ENCODE peak calls at places on chromosomes 12 and 14, in six cellular contexts. One of them, this sample, is unnamed.

GRCh38 chr14:38065101-38065762 is 142.5 kb upstream of the SSTR1 start:
- DNase-seq in GM23338: peak
- DNase-seq in transverse colon: no peak
- DNase-seq in H1: no peak
- DNase-seq in HepG2: no peak
- DNase-seq in stomach: no peak
- DNase-seq in this sample: no peak

GRCh38 chr12:93109794-93110203 is 180.7 kb upstream of the EEA1 start:
- DNase-seq in GM23338: no peak
- DNase-seq in HepG2: no peak
- DNase-seq in transverse colon: no peak
- DNase-seq in H1: no peak
- DNase-seq in stomach: no peak
- DNase-seq in this sample: no peak

GRCh38 chr12:104680506-104680905 is 223.8 kb downstream of the CHST11 start:
- DNase-seq in transverse colon: no peak
- DNase-seq in H1: no peak
- DNase-seq in HepG2: no peak
- DNase-seq in stomach: no peak
- DNase-seq in GM23338: no peak
- DNase-seq in this sample: no peak

GRCh38 chr12:19971881-19972280 is 396.5 kb upstream of the PDE3A start:
- DNase-seq in transverse colon: no peak
- DNase-seq in H1: no peak
- DNase-seq in HepG2: no peak
- DNase-seq in stomach: no peak
- DNase-seq in GM23338: no peak
- DNase-seq in this sample: no peak

GRCh38 chr14:35047961-35048513 is 2.0 kb downstream of the FAM177A1 start:
- DNase-seq in GM23338: no peak
- DNase-seq in HepG2: peak
- DNase-seq in stomach: no peak
- DNase-seq in transverse colon: no peak
- DNase-seq in H1: no peak
- DNase-seq in this sample: no peak

GRCh38 chr12:95623554-95624170 is 72.4 kb upstream of the USP44 start:
- DNase-seq in stomach: peak
- DNase-seq in transverse colon: peak
- DNase-seq in HepG2: peak
- DNase-seq in GM23338: peak
- DNase-seq in H1: peak
- DNase-seq in this sample: no peak

GRCh38 chr14:34460841-34461240 is 1.2 kb downstream of the SPTSSA start:
- DNase-seq in transverse colon: no peak
- DNase-seq in HepG2: peak
- DNase-seq in GM23338: no peak
- DNase-seq in H1: no peak
- DNase-seq in stomach: no peak
- DNase-seq in this sample: no peak

GRCh38 chr14:39368261-39368959 is 63.8 kb downstream of the FBXO33 start:
- DNase-seq in HepG2: peak
- DNase-seq in H1: peak
- DNase-seq in transverse colon: peak
- DNase-seq in stomach: peak
- DNase-seq in GM23338: peak
- DNase-seq in this sample: no peak

GRCh38 chr14:87989613-87990299 is 3.2 kb downstream of the GALC start:
- DNase-seq in GM23338: peak
- DNase-seq in transverse colon: no peak
- DNase-seq in H1: no peak
- DNase-seq in HepG2: no peak
- DNase-seq in stomach: no peak
- DNase-seq in this sample: no peak

GRCh38 chr12:82358200-82359114 is at the start of the genes CCDC59 and METTL25:
- DNase-seq in GM23338: peak
- DNase-seq in transverse colon: peak
- DNase-seq in HepG2: peak
- DNase-seq in stomach: peak
- DNase-seq in H1: peak
- DNase-seq in this sample: peak

GRCh38 chr12:82361461-82361915 is 3.2 kb downstream of the METTL25 start:
- DNase-seq in stomach: no peak
- DNase-seq in GM23338: peak
- DNase-seq in transverse colon: no peak
- DNase-seq in H1: no peak
- DNase-seq in HepG2: no peak
- DNase-seq in this sample: no peak

GRCh38 chr12:82357845-82358199 is 365 bp downstream of the CCDC59 start:
- DNase-seq in transverse colon: no peak
- DNase-seq in HepG2: peak
- DNase-seq in H1: no peak
- DNase-seq in stomach: no peak
- DNase-seq in GM23338: peak
- DNase-seq in this sample: no peak

GRCh38 chr12:82357340-82357739 is 847 bp downstream of the CCDC59 start:
- DNase-seq in stomach: no peak
- DNase-seq in HepG2: no peak
- DNase-seq in GM23338: no peak
- DNase-seq in transverse colon: no peak
- DNase-seq in H1: no peak
- DNase-seq in this sample: no peak

GRCh38 chr12:82359115-82359478 is 768 bp downstream of the METTL25 start:
- DNase-seq in stomach: no peak
- DNase-seq in transverse colon: no peak
- DNase-seq in GM23338: peak
- DNase-seq in HepG2: no peak
- DNase-seq in H1: no peak
- DNase-seq in this sample: no peak
- TF ChIP-seq CTCF in stomach: no peak
- TF ChIP-seq CTCF in transverse colon: no peak
- TF ChIP-seq CTCF in GM23338: no peak
- TF ChIP-seq CTCF in HepG2: no peak
- TF ChIP-seq CTCF in H1: no peak
- TF ChIP-seq CTCF in this sample: no peak

GRCh38 chr14:100692859-100693558 is 33.7 kb upstream of the DLK1 start:
- DNase-seq in transverse colon: no peak
- DNase-seq in stomach: no peak
- DNase-seq in HepG2: peak
- DNase-seq in GM23338: no peak
- DNase-seq in H1: no peak
- DNase-seq in this sample: no peak
- TF ChIP-seq POLR2AphosphoS5 in transverse colon: no peak
- TF ChIP-seq POLR2AphosphoS5 in stomach: no peak
- TF ChIP-seq POLR2AphosphoS5 in HepG2: no peak
- TF ChIP-seq POLR2AphosphoS5 in GM23338: no peak
- TF ChIP-seq POLR2AphosphoS5 in H1: no peak
- TF ChIP-seq POLR2AphosphoS5 in this sample: no peak

DNA sequence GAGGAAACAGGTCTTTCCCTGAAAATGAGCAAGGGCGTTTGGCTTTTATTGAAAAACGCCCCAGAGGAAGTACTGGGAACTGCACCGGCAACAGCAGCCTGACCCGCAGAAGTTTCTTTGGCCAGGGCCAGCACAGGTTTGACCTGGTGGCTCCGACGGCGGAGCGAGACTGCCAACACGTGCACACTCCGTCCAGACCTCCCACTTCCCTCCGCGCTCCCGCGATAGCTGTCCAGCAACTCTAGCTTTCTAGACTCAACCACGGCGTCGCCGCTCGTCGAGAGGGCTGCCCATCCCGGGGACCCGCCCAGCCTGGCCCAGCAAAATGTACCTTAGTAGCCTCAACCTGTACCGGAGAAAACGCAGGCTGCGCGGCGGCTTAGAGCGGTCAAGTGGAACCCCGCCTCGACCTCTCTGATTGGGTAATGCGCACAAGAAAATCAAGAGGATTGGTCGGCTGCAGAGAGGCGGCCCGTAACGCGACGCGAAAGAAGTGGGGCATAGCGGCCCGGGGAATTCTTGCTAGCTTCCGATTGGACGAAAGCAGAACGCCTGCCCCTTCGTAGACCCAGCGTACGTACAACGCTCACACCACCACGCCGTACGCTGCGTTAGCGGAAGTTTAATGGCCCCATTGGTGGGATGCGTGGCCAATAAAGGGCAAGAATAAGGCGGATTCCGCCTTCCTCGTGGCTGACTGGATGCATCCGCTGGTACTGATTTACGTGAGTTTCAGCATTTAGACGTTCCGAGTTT is at the start of gene WDR89:
- DNase-seq in transverse colon: peak
- DNase-seq in H1: peak
- DNase-seq in stomach: peak
- DNase-seq in GM23338: peak
- DNase-seq in HepG2: peak
- DNase-seq in this sample: peak
- TF ChIP-seq CTCF in transverse colon: peak
- TF ChIP-seq CTCF in H1: peak
- TF ChIP-seq CTCF in stomach: peak
- TF ChIP-seq CTCF in GM23338: peak
- TF ChIP-seq CTCF in HepG2: peak
- TF ChIP-seq CTCF in this sample: no peak

DNA sequence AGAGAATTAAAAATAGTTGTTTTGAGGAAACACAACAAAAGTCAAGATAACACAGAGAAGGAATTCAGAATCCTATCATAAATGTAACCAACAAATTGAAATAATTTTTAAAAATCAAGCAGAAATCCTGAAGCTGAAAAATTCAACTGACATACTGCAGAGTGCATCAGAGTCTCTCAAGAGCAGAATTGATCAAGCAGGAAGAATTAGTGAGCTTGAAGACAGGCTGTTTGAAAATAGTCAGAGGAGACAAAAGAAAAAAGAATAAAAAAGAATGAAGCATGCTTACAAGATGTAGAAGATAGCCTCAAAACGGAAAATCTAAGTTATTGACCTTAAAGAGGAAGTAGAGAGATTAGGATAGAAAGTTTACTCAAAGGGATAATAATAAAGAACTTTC is 65.8 kb upstream of the PPP2R5C start:
- DNase-seq in H1: no peak
- DNase-seq in stomach: no peak
- DNase-seq in HepG2: no peak
- DNase-seq in transverse colon: no peak
- DNase-seq in GM23338: no peak
- DNase-seq in this sample: no peak
- TF ChIP-seq POLR2AphosphoS5 in H1: no peak
- TF ChIP-seq POLR2AphosphoS5 in stomach: no peak
- TF ChIP-seq POLR2AphosphoS5 in HepG2: no peak
- TF ChIP-seq POLR2AphosphoS5 in transverse colon: no peak
- TF ChIP-seq POLR2AphosphoS5 in GM23338: no peak
- TF ChIP-seq POLR2AphosphoS5 in this sample: no peak

GRCh38 chr14:72947366-72948160 is 21.3 kb downstream of the DCAF4 start:
- DNase-seq in HepG2: no peak
- DNase-seq in transverse colon: no peak
- DNase-seq in stomach: no peak
- DNase-seq in GM23338: no peak
- DNase-seq in H1: no peak
- DNase-seq in this sample: no peak

GRCh38 chr14:72945628-72946027 is 19.4 kb downstream of the DCAF4 start:
- DNase-seq in H1: no peak
- DNase-seq in HepG2: no peak
- DNase-seq in stomach: no peak
- DNase-seq in transverse colon: no peak
- DNase-seq in GM23338: no peak
- DNase-seq in this sample: no peak

GRCh38 chr14:72952171-72952570 is 25.9 kb downstream of the DCAF4 start:
- DNase-seq in transverse colon: no peak
- DNase-seq in H1: no peak
- DNase-seq in HepG2: no peak
- DNase-seq in GM23338: no peak
- DNase-seq in stomach: no peak
- DNase-seq in this sample: no peak

GRCh38 chr14:72946491-72946890 is 20.2 kb downstream of the DCAF4 start:
- DNase-seq in transverse colon: no peak
- DNase-seq in stomach: no peak
- DNase-seq in HepG2: no peak
- DNase-seq in GM23338: no peak
- DNase-seq in H1: no peak
- DNase-seq in this sample: no peak

GRCh38 chr14:72948481-72949138 is 22.3 kb downstream of the DCAF4 start:
- DNase-seq in GM23338: peak
- DNase-seq in stomach: peak
- DNase-seq in H1: peak
- DNase-seq in HepG2: peak
- DNase-seq in transverse colon: peak
- DNase-seq in this sample: no peak
- TF ChIP-seq CTCF in GM23338: peak
- TF ChIP-seq CTCF in stomach: peak
- TF ChIP-seq CTCF in H1: peak
- TF ChIP-seq CTCF in HepG2: peak
- TF ChIP-seq CTCF in transverse colon: peak
- TF ChIP-seq CTCF in this sample: peak

GRCh38 chr12:108691154-108691994 is 39.9 kb downstream of the CORO1C start:
- DNase-seq in H1: peak
- DNase-seq in GM23338: peak
- DNase-seq in HepG2: peak
- DNase-seq in stomach: peak
- DNase-seq in transverse colon: peak
- DNase-seq in this sample: peak
- TF ChIP-seq POLR2AphosphoS5 in H1: peak
- TF ChIP-seq POLR2AphosphoS5 in GM23338: no peak
- TF ChIP-seq POLR2AphosphoS5 in HepG2: no peak
- TF ChIP-seq POLR2AphosphoS5 in stomach: peak
- TF ChIP-seq POLR2AphosphoS5 in transverse colon: peak
- TF ChIP-seq POLR2AphosphoS5 in this sample: peak

DNA sequence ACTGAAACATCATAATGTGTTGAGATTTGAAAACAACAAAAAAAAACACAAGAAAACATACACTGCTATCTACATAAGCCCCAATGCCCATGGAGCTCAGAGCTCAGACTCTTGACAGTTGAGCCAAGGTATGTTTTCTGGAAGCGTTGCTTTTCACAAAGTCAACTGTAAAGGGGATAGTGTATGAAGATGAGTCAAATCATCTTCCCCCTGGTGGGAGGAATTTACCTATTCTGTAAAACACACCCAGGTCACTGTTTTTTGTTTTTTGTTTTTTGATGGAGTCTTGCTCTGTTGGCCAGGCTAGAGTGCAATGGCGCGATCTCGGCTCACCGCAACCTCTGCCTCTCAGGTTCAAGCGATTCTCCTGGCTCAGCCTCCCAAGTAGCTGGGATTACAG is 361.4 kb upstream of the DIO2 start:
- DNase-seq in GM23338: peak
- DNase-seq in HepG2: no peak
- DNase-seq in stomach: no peak
- DNase-seq in H1: no peak
- DNase-seq in transverse colon: no peak
- DNase-seq in this sample: no peak
- TF ChIP-seq CTCF in GM23338: peak
- TF ChIP-seq CTCF in HepG2: no peak
- TF ChIP-seq CTCF in stomach: no peak
- TF ChIP-seq CTCF in H1: no peak
- TF ChIP-seq CTCF in transverse colon: no peak
- TF ChIP-seq CTCF in this sample: no peak

This sample was measured in vagina.